ENCODE peak calls at places on chromosomes 16 and 17, in ten cellular contexts. P is tibial nerve; W is CD4-positive, alpha-beta memory T cell; R is CD8-positive, alpha-beta T cell; V is right lobe of liver; N is cardiac muscle cell; G is psoas muscle; Q is breast epithelium; E is IMR-90; A is PC-3. U is an unnamed sample. For H3K4me1, the result is how much of the 10 kb centered on the place peaks cover.

GRCh38 chr17:58322581-58323419 is 5.8 kb downstream of the TSPOAP1 start:
- DNase-seq in N (no peak), G (peak), V (peak), R (no peak), Q (no peak), P (no peak), W (no peak), E (no peak), A (no peak), U (no peak)

GRCh38 chr17:68704897-68705296 is 103.7 kb upstream of the FAM20A start:
- DNase-seq in W (no peak), A (no peak), Q (no peak), R (no peak), P (no peak), V (no peak), E (peak), G (no peak), N (peak), U (no peak)

GRCh38 chr17:40072481-40073346 is 9.9 kb downstream of the THRA start:
- DNase-seq in P (no peak), V (no peak), N (no peak), A (peak), E (no peak), W (no peak), Q (no peak), G (peak), R (no peak), U (no peak)

GRCh38 chr17:5705081-5705875 is 121.0 kb upstream of the NLRP1 start:
- DNase-seq in W (no peak), A (no peak), N (peak), G (no peak), Q (no peak), R (no peak), V (no peak), P (no peak), E (peak), U (peak)

GRCh38 chr16:85446846-85447656 is 166.1 kb upstream of the GSE1 start:
- DNase-seq in E (no peak), G (peak), V (no peak), N (no peak), R (no peak), Q (no peak), P (no peak), A (no peak), W (no peak), U (no peak)

GRCh38 chr16:71339481-71340171 is 18.9 kb upstream of the CALB2 start:
- DNase-seq in A (no peak), P (no peak), R (no peak), Q (no peak), G (no peak), N (no peak), E (no peak), W (no peak), V (no peak), U (no peak)

GRCh38 chr17:48998557-48999440 is 1.6 kb downstream of the IGF2BP1 start:
- DNase-seq in G (no peak), Q (no peak), A (no peak), P (no peak), W (no peak), N (peak), V (no peak), E (peak), R (no peak), U (no peak)

GRCh38 chr16:83878838-83879237 is 20.1 kb upstream of the MLYCD start:
- DNase-seq in W (no peak), A (peak), G (no peak), E (peak), V (no peak), P (peak), Q (no peak), N (peak), R (no peak), U (no peak)

GRCh38 chr16:528111-529011 is 849 bp downstream of the CAPN15 start:
- DNase-seq in N (peak), E (peak), V (no peak), Q (no peak), R (no peak), G (peak), A (peak), W (peak), P (no peak), U (no peak)

GRCh38 chr17:81869221-81870154 is 1.6 kb downstream of the ARHGDIA start:
- DNase-seq in E (no peak), N (peak), V (peak), R (no peak), Q (no peak), G (no peak), A (peak), P (no peak), W (peak), U (no peak)

GRCh38 chr17:82502207-82502606 is 17.3 kb upstream of the FOXK2 start:
- DNase-seq in P (no peak), E (peak), V (peak), R (no peak), A (no peak), N (peak), Q (no peak), W (no peak), G (no peak), U (no peak)

GRCh38 chr17:38702900-38703741 is 2.0 kb upstream of the MLLT6 start:
- DNase-seq in G (no peak), E (no peak), V (peak), Q (no peak), W (no peak), R (no peak), P (no peak), N (no peak), A (peak), U (no peak)
- H3K4me1 ChIP-seq in G (under half), E (under half), V (under half), Q (under half), W (under half), R (under half), P (half or more), N (under half), A (under half), U (under half)

GRCh38 chr16:68082596-68083238 is 2.5 kb upstream of the NFATC3 start:
- DNase-seq in P (no peak), G (no peak), W (no peak), V (no peak), E (no peak), R (no peak), Q (no peak), N (no peak), A (no peak), U (no peak)
- H3K4me1 ChIP-seq in P (half or more), G (under half), W (half or more), V (under half), E (under half), R (half or more), Q (under half), N (under half), A (under half), U (under half)

GRCh38 chr17:54277868-54278267 is 455.1 kb downstream of the KIF2B start:
- DNase-seq in N (no peak), A (no peak), W (no peak), P (no peak), E (no peak), Q (no peak), G (no peak), R (no peak), V (no peak), U (no peak)
- H3K4me1 ChIP-seq in N (under half), A (under half), W (under half), P (under half), E (under half), Q (under half), G (under half), R (under half), V (under half), U (under half)

GRCh38 chr16:10554569-10554968 is 25.8 kb downstream of the EMP2 start:
- DNase-seq in W (no peak), E (no peak), N (no peak), P (no peak), V (no peak), Q (no peak), R (no peak), G (no peak), A (no peak), U (no peak)

GRCh38 chr16:10558746-10559641 is 21.4 kb downstream of the EMP2 start:
- DNase-seq in Q (peak), A (peak), R (no peak), E (no peak), P (peak), W (no peak), G (peak), N (peak), V (peak), U (no peak)

GRCh38 chr16:10556240-10556639 is 24.2 kb downstream of the EMP2 start:
- DNase-seq in V (no peak), A (no peak), G (no peak), E (no peak), W (no peak), R (no peak), N (no peak), P (no peak), Q (no peak), U (no peak)

GRCh38 chr16:10558305-10558704 is 22.1 kb downstream of the EMP2 start:
- DNase-seq in G (no peak), P (no peak), R (no peak), N (no peak), Q (no peak), A (no peak), W (no peak), V (no peak), E (no peak), U (no peak)

GRCh38 chr16:10557750-10558149 is 22.6 kb downstream of the EMP2 start:
- DNase-seq in N (no peak), P (no peak), A (no peak), W (no peak), G (no peak), R (no peak), E (no peak), Q (no peak), V (no peak), U (no peak)
- H3K4me1 ChIP-seq in N (under half), P (half or more), A (under half), W (under half), G (half or more), R (under half), E (under half), Q (under half), V (under half), U (under half)

GRCh38 chr17:42565523-42566214 is 1.2 kb upstream of the MLX start:
- DNase-seq in R (no peak), G (no peak), E (no peak), A (no peak), P (no peak), W (no peak), Q (no peak), N (no peak), V (no peak), U (no peak)

GRCh38 chr17:42562845-42563509 is 1.0 kb downstream of the COASY start:
- DNase-seq in A (no peak), V (no peak), R (no peak), G (peak), W (no peak), P (no peak), N (peak), Q (no peak), E (peak), U (no peak)

GRCh38 chr17:42564815-42565522 is 1.9 kb upstream of the MLX start:
- DNase-seq in V (no peak), N (no peak), P (no peak), R (no peak), A (no peak), E (no peak), G (no peak), W (no peak), Q (no peak), U (no peak)

GRCh38 chr17:42563543-42563942 is 1.6 kb downstream of the COASY start:
- DNase-seq in R (no peak), G (no peak), W (no peak), V (no peak), N (no peak), A (peak), P (no peak), E (no peak), Q (peak), U (no peak)

DNA sequence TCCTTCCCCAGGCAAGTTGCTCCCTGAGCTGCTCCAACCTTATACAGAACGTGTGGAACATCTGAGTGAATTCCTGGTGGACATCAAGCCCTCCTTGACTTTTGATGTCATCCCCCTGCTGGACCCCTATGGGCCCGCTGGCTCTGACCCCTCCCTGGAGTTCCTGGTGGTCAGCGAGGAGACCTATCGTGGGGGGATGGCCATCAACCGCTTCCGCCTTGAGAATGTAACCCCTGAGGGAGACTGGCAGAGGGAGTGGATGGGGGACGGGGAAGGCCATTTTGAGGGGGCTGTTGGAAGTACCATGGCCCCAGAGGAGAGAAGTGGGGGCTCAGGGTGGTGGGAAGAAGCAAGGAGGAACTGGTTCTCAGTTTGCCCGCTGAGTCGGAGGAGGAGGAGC is 2.0 kb downstream of the COASY start:
- DNase-seq in P (no peak), Q (no peak), E (no peak), W (no peak), G (no peak), N (no peak), V (no peak), A (no peak), R (no peak), U (no peak)
- H3K4me1 ChIP-seq in P (half or more), Q (under half), E (under half), W (half or more), G (under half), N (under half), V (under half), A (under half), R (under half), U (under half)

GRCh38 chr17:1494203-1494602 is 1.7 kb upstream of the MYO1C start:
- DNase-seq in W (no peak), E (no peak), R (no peak), A (no peak), V (no peak), N (no peak), G (no peak), Q (no peak), P (no peak), U (no peak)
- H3K4me1 ChIP-seq in W (under half), E (under half), R (under half), A (under half), V (under half), N (under half), G (half or more), Q (under half), P (half or more), U (under half)

GRCh38 chr17:28042721-28043291 is 329 bp downstream of the NLK start:
- DNase-seq in V (peak), G (no peak), N (no peak), P (no peak), W (no peak), E (no peak), R (no peak), A (no peak), Q (no peak), U (no peak)

GRCh38 chr17:28043296-28043695 is 819 bp downstream of the NLK start:
- DNase-seq in R (no peak), E (no peak), W (no peak), A (no peak), Q (no peak), V (no peak), P (no peak), G (no peak), N (no peak), U (no peak)

GRCh38 chr17:28041068-28041843 is 1.2 kb upstream of the NLK start:
- DNase-seq in A (peak), Q (peak), W (peak), G (peak), V (peak), E (peak), P (peak), R (peak), N (peak), U (peak)

GRCh38 chr17:28041844-28042656 is 427 bp upstream of the NLK start:
- DNase-seq in A (peak), P (no peak), Q (no peak), E (peak), G (no peak), N (no peak), R (no peak), V (no peak), W (no peak), U (no peak)

DNA sequence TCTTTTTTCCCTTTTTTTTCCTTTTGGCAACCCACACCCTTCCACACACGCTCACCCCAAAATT is at the start of gene NLK:
- DNase-seq in W (no peak), R (no peak), Q (no peak), G (no peak), A (no peak), N (no peak), E (no peak), V (no peak), P (no peak), U (no peak)
- H3K4me1 ChIP-seq in W (half or more), R (under half), Q (under half), G (under half), A (under half), N (under half), E (under half), V (under half), P (under half), U (under half)

DNA sequence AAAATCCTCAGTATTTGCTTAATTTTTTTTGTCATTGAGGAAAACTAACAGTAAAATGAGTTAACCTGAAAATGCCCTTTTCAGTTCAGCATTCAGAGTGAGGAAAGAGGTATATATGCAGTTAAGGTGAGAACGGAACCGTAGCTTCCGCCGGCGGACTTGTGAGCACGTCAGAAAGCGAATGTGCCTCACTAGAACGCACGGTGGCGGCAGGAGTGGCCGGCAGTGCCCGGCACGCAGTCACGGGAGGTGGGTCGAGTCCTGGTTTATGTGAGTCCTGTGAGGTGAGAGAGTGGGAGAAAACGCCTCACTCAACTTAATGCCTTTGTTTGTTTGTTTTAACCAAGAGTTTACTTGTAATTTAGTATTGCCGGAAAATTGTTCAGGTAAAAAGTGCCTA is 6.1 kb downstream of the SEC14L1 start:
- DNase-seq in Q (no peak), W (no peak), G (no peak), V (peak), N (no peak), A (no peak), P (no peak), R (no peak), E (no peak), U (no peak)
- H3K4me1 ChIP-seq in Q (under half), W (under half), G (half or more), V (under half), N (under half), A (under half), P (half or more), R (under half), E (under half), U (under half)

DNA sequence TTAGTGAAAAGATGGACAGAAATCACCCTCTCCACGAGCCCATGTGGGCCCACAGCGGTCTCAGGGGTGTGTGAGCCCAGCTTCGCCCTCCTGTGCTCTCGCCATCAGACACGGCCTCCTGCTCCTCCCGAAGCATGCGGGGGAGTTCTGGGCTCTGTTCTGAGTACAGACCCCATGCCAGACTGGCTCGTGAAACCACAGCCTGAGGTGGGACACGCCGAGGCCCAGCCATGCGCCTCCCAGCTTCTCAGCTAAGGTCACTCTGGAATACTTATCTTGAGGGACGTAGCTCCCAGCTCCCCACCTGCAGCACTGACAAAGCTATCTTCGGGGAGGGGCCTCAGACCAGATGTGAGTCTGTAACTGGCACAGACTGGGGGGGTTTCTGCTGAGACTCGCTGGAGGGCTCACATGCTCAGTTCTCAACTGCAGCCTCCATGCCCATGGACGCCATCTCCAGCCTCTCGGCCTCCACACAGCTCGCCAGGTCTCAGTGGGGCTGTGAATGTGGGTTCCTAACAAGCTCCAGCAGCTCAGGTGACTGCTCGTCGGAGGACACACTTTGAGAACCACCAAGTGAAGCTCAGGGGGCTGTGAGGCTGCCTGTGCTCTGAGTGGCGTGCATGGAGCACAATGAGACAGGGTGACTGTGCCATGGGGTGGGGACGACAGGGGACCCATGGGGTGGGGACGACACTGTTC is 95.2 kb downstream of the ZNF778 start:
- DNase-seq in V (no peak), E (no peak), Q (no peak), G (no peak), P (no peak), A (no peak), N (no peak), W (no peak), R (no peak), U (no peak)
- H3K4me1 ChIP-seq in V (under half), E (under half), Q (under half), G (half or more), P (half or more), A (under half), N (under half), W (half or more), R (half or more), U (under half)